ENCODE peak calls at places on chromosome 4, in seven cellular contexts. One of them, this sample, is unnamed.

GRCh38 chr4:119656342-119656741 is 27.7 kb upstream of the PDE5A start:
- DNase-seq in stomach: no peak
- DNase-seq in HuH-7: no peak
- DNase-seq in activated CD4-positive, alpha-beta T cell treated with anti-CD3 and anti-CD28 coated beads, Interleukin-2, amount 10 ng/mL, durations not matched to agents 7 days and 5 days: no peak
- DNase-seq in activated T-helper 1 cell treated with anti-CD3 and anti-CD28 coated beads, Interleukin-12 subunit alpha, Interleukin-12 subunit beta, Interleukin-2, Interleukin-4 antibody, amounts not matched to agents 30 ng/mL and 10 ng/mL and 1 ng/mL, durations not matched to agents 14 hours and 24 hours and 36 hours: no peak
- DNase-seq in germinal center: no peak
- DNase-seq in GM23248: no peak
- DNase-seq in this sample: no peak

GRCh38 chr4:2570551-2571222 is 34.2 kb downstream of the FAM193A start:
- DNase-seq in GM23248: no peak
- DNase-seq in HuH-7: no peak
- DNase-seq in activated CD4-positive, alpha-beta T cell treated with anti-CD3 and anti-CD28 coated beads, Interleukin-2, amount 10 ng/mL, durations not matched to agents 7 days and 5 days: peak; percentile 72
- DNase-seq in stomach: no peak
- DNase-seq in activated T-helper 1 cell treated with anti-CD3 and anti-CD28 coated beads, Interleukin-12 subunit alpha, Interleukin-12 subunit beta, Interleukin-2, Interleukin-4 antibody, amounts not matched to agents 30 ng/mL and 10 ng/mL and 1 ng/mL, durations not matched to agents 14 hours and 24 hours and 36 hours: peak; percentile 69
- DNase-seq in germinal center: no peak
- DNase-seq in this sample: no peak

GRCh38 chr4:8846046-8846720 is 25.5 kb downstream of the HMX1 start:
- DNase-seq in germinal center: no peak
- DNase-seq in activated CD4-positive, alpha-beta T cell treated with anti-CD3 and anti-CD28 coated beads, Interleukin-2, amount 10 ng/mL, durations not matched to agents 7 days and 5 days: no peak
- DNase-seq in HuH-7: no peak
- DNase-seq in activated T-helper 1 cell treated with anti-CD3 and anti-CD28 coated beads, Interleukin-12 subunit alpha, Interleukin-12 subunit beta, Interleukin-2, Interleukin-4 antibody, amounts not matched to agents 30 ng/mL and 10 ng/mL and 1 ng/mL, durations not matched to agents 14 hours and 24 hours and 36 hours: no peak
- DNase-seq in stomach: no peak
- DNase-seq in GM23248: no peak
- DNase-seq in this sample: no peak

GRCh38 chr4:25861951-25862410 is 807 bp downstream of the SEL1L3 start:
- DNase-seq in GM23248: peak; percentile 70
- DNase-seq in activated CD4-positive, alpha-beta T cell treated with anti-CD3 and anti-CD28 coated beads, Interleukin-2, amount 10 ng/mL, durations not matched to agents 7 days and 5 days: peak; percentile 49
- DNase-seq in HuH-7: peak; percentile 66
- DNase-seq in stomach: no peak
- DNase-seq in activated T-helper 1 cell treated with anti-CD3 and anti-CD28 coated beads, Interleukin-12 subunit alpha, Interleukin-12 subunit beta, Interleukin-2, Interleukin-4 antibody, amounts not matched to agents 30 ng/mL and 10 ng/mL and 1 ng/mL, durations not matched to agents 14 hours and 24 hours and 36 hours: peak; percentile 27
- DNase-seq in germinal center: no peak
- DNase-seq in this sample: peak; percentile 24

GRCh38 chr4:88320174-88320779 is 35.9 kb upstream of the PPM1K start:
- DNase-seq in activated T-helper 1 cell treated with anti-CD3 and anti-CD28 coated beads, Interleukin-12 subunit alpha, Interleukin-12 subunit beta, Interleukin-2, Interleukin-4 antibody, amounts not matched to agents 30 ng/mL and 10 ng/mL and 1 ng/mL, durations not matched to agents 14 hours and 24 hours and 36 hours: no peak
- DNase-seq in stomach: no peak
- DNase-seq in GM23248: no peak
- DNase-seq in germinal center: peak; percentile 21
- DNase-seq in activated CD4-positive, alpha-beta T cell treated with anti-CD3 and anti-CD28 coated beads, Interleukin-2, amount 10 ng/mL, durations not matched to agents 7 days and 5 days: no peak
- DNase-seq in HuH-7: no peak
- DNase-seq in this sample: no peak

GRCh38 chr4:124803026-124803425 is 90.5 kb upstream of the ANKRD50 start:
- DNase-seq in germinal center: no peak
- DNase-seq in GM23248: no peak
- DNase-seq in activated T-helper 1 cell treated with anti-CD3 and anti-CD28 coated beads, Interleukin-12 subunit alpha, Interleukin-12 subunit beta, Interleukin-2, Interleukin-4 antibody, amounts not matched to agents 30 ng/mL and 10 ng/mL and 1 ng/mL, durations not matched to agents 14 hours and 24 hours and 36 hours: no peak
- DNase-seq in activated CD4-positive, alpha-beta T cell treated with anti-CD3 and anti-CD28 coated beads, Interleukin-2, amount 10 ng/mL, durations not matched to agents 7 days and 5 days: no peak
- DNase-seq in HuH-7: no peak
- DNase-seq in stomach: no peak
- DNase-seq in this sample: no peak

GRCh38 chr4:79078339-79078738 is 139.1 kb upstream of the PAQR3 start:
- DNase-seq in germinal center: no peak
- DNase-seq in HuH-7: no peak
- DNase-seq in GM23248: no peak
- DNase-seq in activated T-helper 1 cell treated with anti-CD3 and anti-CD28 coated beads, Interleukin-12 subunit alpha, Interleukin-12 subunit beta, Interleukin-2, Interleukin-4 antibody, amounts not matched to agents 30 ng/mL and 10 ng/mL and 1 ng/mL, durations not matched to agents 14 hours and 24 hours and 36 hours: no peak
- DNase-seq in activated CD4-positive, alpha-beta T cell treated with anti-CD3 and anti-CD28 coated beads, Interleukin-2, amount 10 ng/mL, durations not matched to agents 7 days and 5 days: no peak
- DNase-seq in stomach: no peak
- DNase-seq in this sample: no peak

GRCh38 chr4:163707873-163708272 is 213.4 kb downstream of the TMA16 start:
- DNase-seq in stomach: no peak
- DNase-seq in activated T-helper 1 cell treated with anti-CD3 and anti-CD28 coated beads, Interleukin-12 subunit alpha, Interleukin-12 subunit beta, Interleukin-2, Interleukin-4 antibody, amounts not matched to agents 30 ng/mL and 10 ng/mL and 1 ng/mL, durations not matched to agents 14 hours and 24 hours and 36 hours: no peak
- DNase-seq in germinal center: no peak
- DNase-seq in GM23248: no peak
- DNase-seq in activated CD4-positive, alpha-beta T cell treated with anti-CD3 and anti-CD28 coated beads, Interleukin-2, amount 10 ng/mL, durations not matched to agents 7 days and 5 days: no peak
- DNase-seq in HuH-7: no peak
- DNase-seq in this sample: no peak

GRCh38 chr4:24853142-24853541 is 57.8 kb downstream of the SOD3 start:
- DNase-seq in activated T-helper 1 cell treated with anti-CD3 and anti-CD28 coated beads, Interleukin-12 subunit alpha, Interleukin-12 subunit beta, Interleukin-2, Interleukin-4 antibody, amounts not matched to agents 30 ng/mL and 10 ng/mL and 1 ng/mL, durations not matched to agents 14 hours and 24 hours and 36 hours: no peak
- DNase-seq in HuH-7: no peak
- DNase-seq in GM23248: no peak
- DNase-seq in germinal center: no peak
- DNase-seq in activated CD4-positive, alpha-beta T cell treated with anti-CD3 and anti-CD28 coated beads, Interleukin-2, amount 10 ng/mL, durations not matched to agents 7 days and 5 days: no peak
- DNase-seq in stomach: no peak
- DNase-seq in this sample: no peak

GRCh38 chr4:23006756-23007155 is 314.0 kb downstream of the GBA3 start:
- DNase-seq in stomach: no peak
- DNase-seq in activated T-helper 1 cell treated with anti-CD3 and anti-CD28 coated beads, Interleukin-12 subunit alpha, Interleukin-12 subunit beta, Interleukin-2, Interleukin-4 antibody, amounts not matched to agents 30 ng/mL and 10 ng/mL and 1 ng/mL, durations not matched to agents 14 hours and 24 hours and 36 hours: no peak
- DNase-seq in GM23248: peak; percentile 60
- DNase-seq in activated CD4-positive, alpha-beta T cell treated with anti-CD3 and anti-CD28 coated beads, Interleukin-2, amount 10 ng/mL, durations not matched to agents 7 days and 5 days: no peak
- DNase-seq in HuH-7: no peak
- DNase-seq in germinal center: no peak
- DNase-seq in this sample: no peak

GRCh38 chr4:6112606-6113290 is 87.6 kb downstream of the JAKMIP1 start:
- DNase-seq in activated CD4-positive, alpha-beta T cell treated with anti-CD3 and anti-CD28 coated beads, Interleukin-2, amount 10 ng/mL, durations not matched to agents 7 days and 5 days: no peak
- DNase-seq in GM23248: no peak
- DNase-seq in germinal center: no peak
- DNase-seq in HuH-7: no peak
- DNase-seq in stomach: peak; percentile 19
- DNase-seq in activated T-helper 1 cell treated with anti-CD3 and anti-CD28 coated beads, Interleukin-12 subunit alpha, Interleukin-12 subunit beta, Interleukin-2, Interleukin-4 antibody, amounts not matched to agents 30 ng/mL and 10 ng/mL and 1 ng/mL, durations not matched to agents 14 hours and 24 hours and 36 hours: no peak
- DNase-seq in this sample: no peak

GRCh38 chr4:95544433-95545103 is 4.2 kb downstream of the UNC5C start:
- DNase-seq in germinal center: no peak
- DNase-seq in HuH-7: no peak
- DNase-seq in GM23248: no peak
- DNase-seq in stomach: no peak
- DNase-seq in activated T-helper 1 cell treated with anti-CD3 and anti-CD28 coated beads, Interleukin-12 subunit alpha, Interleukin-12 subunit beta, Interleukin-2, Interleukin-4 antibody, amounts not matched to agents 30 ng/mL and 10 ng/mL and 1 ng/mL, durations not matched to agents 14 hours and 24 hours and 36 hours: no peak
- DNase-seq in activated CD4-positive, alpha-beta T cell treated with anti-CD3 and anti-CD28 coated beads, Interleukin-2, amount 10 ng/mL, durations not matched to agents 7 days and 5 days: no peak
- DNase-seq in this sample: no peak

GRCh38 chr4:120156115-120156718 is 89.6 kb upstream of the MAD2L1 start:
- DNase-seq in germinal center: peak; percentile 13
- DNase-seq in HuH-7: peak; percentile 2
- DNase-seq in activated CD4-positive, alpha-beta T cell treated with anti-CD3 and anti-CD28 coated beads, Interleukin-2, amount 10 ng/mL, durations not matched to agents 7 days and 5 days: peak; percentile 60
- DNase-seq in GM23248: peak; percentile 60
- DNase-seq in stomach: no peak
- DNase-seq in activated T-helper 1 cell treated with anti-CD3 and anti-CD28 coated beads, Interleukin-12 subunit alpha, Interleukin-12 subunit beta, Interleukin-2, Interleukin-4 antibody, amounts not matched to agents 30 ng/mL and 10 ng/mL and 1 ng/mL, durations not matched to agents 14 hours and 24 hours and 36 hours: no peak
- DNase-seq in this sample: no peak

GRCh38 chr4:1226598-1226997 is 22.3 kb downstream of the CTBP1 start:
- DNase-seq in HuH-7: no peak
- DNase-seq in GM23248: no peak
- DNase-seq in stomach: no peak
- DNase-seq in activated T-helper 1 cell treated with anti-CD3 and anti-CD28 coated beads, Interleukin-12 subunit alpha, Interleukin-12 subunit beta, Interleukin-2, Interleukin-4 antibody, amounts not matched to agents 30 ng/mL and 10 ng/mL and 1 ng/mL, durations not matched to agents 14 hours and 24 hours and 36 hours: no peak
- DNase-seq in germinal center: no peak
- DNase-seq in activated CD4-positive, alpha-beta T cell treated with anti-CD3 and anti-CD28 coated beads, Interleukin-2, amount 10 ng/mL, durations not matched to agents 7 days and 5 days: no peak
- DNase-seq in this sample: no peak

GRCh38 chr4:53923921-53924320 is 140.5 kb downstream of the CHIC2 start:
- DNase-seq in GM23248: no peak
- DNase-seq in stomach: no peak
- DNase-seq in activated CD4-positive, alpha-beta T cell treated with anti-CD3 and anti-CD28 coated beads, Interleukin-2, amount 10 ng/mL, durations not matched to agents 7 days and 5 days: no peak
- DNase-seq in HuH-7: no peak
- DNase-seq in activated T-helper 1 cell treated with anti-CD3 and anti-CD28 coated beads, Interleukin-12 subunit alpha, Interleukin-12 subunit beta, Interleukin-2, Interleukin-4 antibody, amounts not matched to agents 30 ng/mL and 10 ng/mL and 1 ng/mL, durations not matched to agents 14 hours and 24 hours and 36 hours: no peak
- DNase-seq in germinal center: no peak
- DNase-seq in this sample: no peak

GRCh38 chr4:159577241-159577640 is 474.4 kb downstream of the RAPGEF2 start:
- DNase-seq in stomach: no peak
- DNase-seq in GM23248: no peak
- DNase-seq in activated T-helper 1 cell treated with anti-CD3 and anti-CD28 coated beads, Interleukin-12 subunit alpha, Interleukin-12 subunit beta, Interleukin-2, Interleukin-4 antibody, amounts not matched to agents 30 ng/mL and 10 ng/mL and 1 ng/mL, durations not matched to agents 14 hours and 24 hours and 36 hours: no peak
- DNase-seq in activated CD4-positive, alpha-beta T cell treated with anti-CD3 and anti-CD28 coated beads, Interleukin-2, amount 10 ng/mL, durations not matched to agents 7 days and 5 days: no peak
- DNase-seq in germinal center: no peak
- DNase-seq in HuH-7: no peak
- DNase-seq in this sample: no peak

GRCh38 chr4:79597266-79597665 is 189.2 kb upstream of the GK2 start:
- DNase-seq in activated CD4-positive, alpha-beta T cell treated with anti-CD3 and anti-CD28 coated beads, Interleukin-2, amount 10 ng/mL, durations not matched to agents 7 days and 5 days: no peak
- DNase-seq in stomach: no peak
- DNase-seq in GM23248: peak; percentile 27
- DNase-seq in activated T-helper 1 cell treated with anti-CD3 and anti-CD28 coated beads, Interleukin-12 subunit alpha, Interleukin-12 subunit beta, Interleukin-2, Interleukin-4 antibody, amounts not matched to agents 30 ng/mL and 10 ng/mL and 1 ng/mL, durations not matched to agents 14 hours and 24 hours and 36 hours: no peak
- DNase-seq in HuH-7: no peak
- DNase-seq in germinal center: no peak
- DNase-seq in this sample: no peak

GRCh38 chr4:15349426-15349825 is 78.4 kb upstream of the C1QTNF7 start:
- DNase-seq in germinal center: no peak
- DNase-seq in activated CD4-positive, alpha-beta T cell treated with anti-CD3 and anti-CD28 coated beads, Interleukin-2, amount 10 ng/mL, durations not matched to agents 7 days and 5 days: no peak
- DNase-seq in stomach: no peak
- DNase-seq in activated T-helper 1 cell treated with anti-CD3 and anti-CD28 coated beads, Interleukin-12 subunit alpha, Interleukin-12 subunit beta, Interleukin-2, Interleukin-4 antibody, amounts not matched to agents 30 ng/mL and 10 ng/mL and 1 ng/mL, durations not matched to agents 14 hours and 24 hours and 36 hours: no peak
- DNase-seq in HuH-7: no peak
- DNase-seq in GM23248: no peak
- DNase-seq in this sample: no peak

GRCh38 chr4:142091691-142092182 is 455.4 kb downstream of the IL15 start:
- DNase-seq in HuH-7: no peak
- DNase-seq in activated T-helper 1 cell treated with anti-CD3 and anti-CD28 coated beads, Interleukin-12 subunit alpha, Interleukin-12 subunit beta, Interleukin-2, Interleukin-4 antibody, amounts not matched to agents 30 ng/mL and 10 ng/mL and 1 ng/mL, durations not matched to agents 14 hours and 24 hours and 36 hours: no peak
- DNase-seq in germinal center: no peak
- DNase-seq in GM23248: peak; percentile 96
- DNase-seq in stomach: no peak
- DNase-seq in activated CD4-positive, alpha-beta T cell treated with anti-CD3 and anti-CD28 coated beads, Interleukin-2, amount 10 ng/mL, durations not matched to agents 7 days and 5 days: no peak
- DNase-seq in this sample: no peak

GRCh38 chr4:184288451-184289178 is 70.9 kb upstream of the ENPP6 start:
- DNase-seq in activated T-helper 1 cell treated with anti-CD3 and anti-CD28 coated beads, Interleukin-12 subunit alpha, Interleukin-12 subunit beta, Interleukin-2, Interleukin-4 antibody, amounts not matched to agents 30 ng/mL and 10 ng/mL and 1 ng/mL, durations not matched to agents 14 hours and 24 hours and 36 hours: no peak
- DNase-seq in GM23248: no peak
- DNase-seq in HuH-7: no peak
- DNase-seq in germinal center: no peak
- DNase-seq in stomach: peak; percentile 51
- DNase-seq in activated CD4-positive, alpha-beta T cell treated with anti-CD3 and anti-CD28 coated beads, Interleukin-2, amount 10 ng/mL, durations not matched to agents 7 days and 5 days: no peak
- DNase-seq in this sample: no peak

GRCh38 chr4:38082424-38083374 is 122.5 kb downstream of the PTTG2 start:
- DNase-seq in activated T-helper 1 cell treated with anti-CD3 and anti-CD28 coated beads, Interleukin-12 subunit alpha, Interleukin-12 subunit beta, Interleukin-2, Interleukin-4 antibody, amounts not matched to agents 30 ng/mL and 10 ng/mL and 1 ng/mL, durations not matched to agents 14 hours and 24 hours and 36 hours: no peak
- DNase-seq in germinal center: no peak
- DNase-seq in HuH-7: no peak
- DNase-seq in activated CD4-positive, alpha-beta T cell treated with anti-CD3 and anti-CD28 coated beads, Interleukin-2, amount 10 ng/mL, durations not matched to agents 7 days and 5 days: no peak
- DNase-seq in GM23248: peak; percentile 84
- DNase-seq in stomach: no peak
- DNase-seq in this sample: no peak

GRCh38 chr4:56613101-56613862 is 67.8 kb downstream of the HOPX start:
- DNase-seq in activated CD4-positive, alpha-beta T cell treated with anti-CD3 and anti-CD28 coated beads, Interleukin-2, amount 10 ng/mL, durations not matched to agents 7 days and 5 days: no peak
- DNase-seq in stomach: no peak
- DNase-seq in activated T-helper 1 cell treated with anti-CD3 and anti-CD28 coated beads, Interleukin-12 subunit alpha, Interleukin-12 subunit beta, Interleukin-2, Interleukin-4 antibody, amounts not matched to agents 30 ng/mL and 10 ng/mL and 1 ng/mL, durations not matched to agents 14 hours and 24 hours and 36 hours: no peak
- DNase-seq in GM23248: peak; percentile 46
- DNase-seq in HuH-7: no peak
- DNase-seq in germinal center: no peak
- DNase-seq in this sample: peak; percentile 19

GRCh38 chr4:119268466-119268865 is 53.5 kb downstream of the FABP2 start:
- DNase-seq in activated CD4-positive, alpha-beta T cell treated with anti-CD3 and anti-CD28 coated beads, Interleukin-2, amount 10 ng/mL, durations not matched to agents 7 days and 5 days: no peak
- DNase-seq in HuH-7: no peak
- DNase-seq in germinal center: no peak
- DNase-seq in GM23248: no peak
- DNase-seq in activated T-helper 1 cell treated with anti-CD3 and anti-CD28 coated beads, Interleukin-12 subunit alpha, Interleukin-12 subunit beta, Interleukin-2, Interleukin-4 antibody, amounts not matched to agents 30 ng/mL and 10 ng/mL and 1 ng/mL, durations not matched to agents 14 hours and 24 hours and 36 hours: no peak
- DNase-seq in stomach: no peak
- DNase-seq in this sample: no peak

GRCh38 chr4:52837716-52838558 is 24.2 kb upstream of the RASL11B start:
- DNase-seq in HuH-7: no peak
- DNase-seq in GM23248: peak; percentile 83
- DNase-seq in activated T-helper 1 cell treated with anti-CD3 and anti-CD28 coated beads, Interleukin-12 subunit alpha, Interleukin-12 subunit beta, Interleukin-2, Interleukin-4 antibody, amounts not matched to agents 30 ng/mL and 10 ng/mL and 1 ng/mL, durations not matched to agents 14 hours and 24 hours and 36 hours: no peak
- DNase-seq in activated CD4-positive, alpha-beta T cell treated with anti-CD3 and anti-CD28 coated beads, Interleukin-2, amount 10 ng/mL, durations not matched to agents 7 days and 5 days: no peak
- DNase-seq in germinal center: no peak
- DNase-seq in stomach: no peak
- DNase-seq in this sample: peak; percentile 50

GRCh38 chr4:94551616-94552564 is 100.1 kb downstream of the PDLIM5 start:
- DNase-seq in germinal center: no peak
- DNase-seq in activated CD4-positive, alpha-beta T cell treated with anti-CD3 and anti-CD28 coated beads, Interleukin-2, amount 10 ng/mL, durations not matched to agents 7 days and 5 days: no peak
- DNase-seq in activated T-helper 1 cell treated with anti-CD3 and anti-CD28 coated beads, Interleukin-12 subunit alpha, Interleukin-12 subunit beta, Interleukin-2, Interleukin-4 antibody, amounts not matched to agents 30 ng/mL and 10 ng/mL and 1 ng/mL, durations not matched to agents 14 hours and 24 hours and 36 hours: no peak
- DNase-seq in HuH-7: no peak
- DNase-seq in GM23248: peak; percentile 51
- DNase-seq in stomach: no peak
- DNase-seq in this sample: no peak

GRCh38 chr4:159013692-159014091 is 89.2 kb upstream of the RAPGEF2 start:
- DNase-seq in germinal center: no peak
- DNase-seq in GM23248: no peak
- DNase-seq in stomach: no peak
- DNase-seq in activated CD4-positive, alpha-beta T cell treated with anti-CD3 and anti-CD28 coated beads, Interleukin-2, amount 10 ng/mL, durations not matched to agents 7 days and 5 days: no peak
- DNase-seq in activated T-helper 1 cell treated with anti-CD3 and anti-CD28 coated beads, Interleukin-12 subunit alpha, Interleukin-12 subunit beta, Interleukin-2, Interleukin-4 antibody, amounts not matched to agents 30 ng/mL and 10 ng/mL and 1 ng/mL, durations not matched to agents 14 hours and 24 hours and 36 hours: no peak
- DNase-seq in HuH-7: no peak
- DNase-seq in this sample: no peak

GRCh38 chr4:100797791-100798190 is 280.0 kb upstream of the EMCN start:
- DNase-seq in GM23248: no peak
- DNase-seq in germinal center: no peak
- DNase-seq in activated CD4-positive, alpha-beta T cell treated with anti-CD3 and anti-CD28 coated beads, Interleukin-2, amount 10 ng/mL, durations not matched to agents 7 days and 5 days: no peak
- DNase-seq in activated T-helper 1 cell treated with anti-CD3 and anti-CD28 coated beads, Interleukin-12 subunit alpha, Interleukin-12 subunit beta, Interleukin-2, Interleukin-4 antibody, amounts not matched to agents 30 ng/mL and 10 ng/mL and 1 ng/mL, durations not matched to agents 14 hours and 24 hours and 36 hours: no peak
- DNase-seq in HuH-7: no peak
- DNase-seq in stomach: no peak
- DNase-seq in this sample: no peak

GRCh38 chr4:153153339-153153851 is 50.8 kb upstream of the TRIM2 start:
- DNase-seq in activated CD4-positive, alpha-beta T cell treated with anti-CD3 and anti-CD28 coated beads, Interleukin-2, amount 10 ng/mL, durations not matched to agents 7 days and 5 days: peak; percentile 79
- DNase-seq in activated T-helper 1 cell treated with anti-CD3 and anti-CD28 coated beads, Interleukin-12 subunit alpha, Interleukin-12 subunit beta, Interleukin-2, Interleukin-4 antibody, amounts not matched to agents 30 ng/mL and 10 ng/mL and 1 ng/mL, durations not matched to agents 14 hours and 24 hours and 36 hours: peak; percentile 70
- DNase-seq in germinal center: peak; percentile 59
- DNase-seq in stomach: peak; percentile 50
- DNase-seq in HuH-7: peak; percentile 64
- DNase-seq in GM23248: peak; percentile 76
- DNase-seq in this sample: peak; percentile 20

GRCh38 chr4:151781026-151781425 is 20.2 kb upstream of the GATB start:
- DNase-seq in activated T-helper 1 cell treated with anti-CD3 and anti-CD28 coated beads, Interleukin-12 subunit alpha, Interleukin-12 subunit beta, Interleukin-2, Interleukin-4 antibody, amounts not matched to agents 30 ng/mL and 10 ng/mL and 1 ng/mL, durations not matched to agents 14 hours and 24 hours and 36 hours: no peak
- DNase-seq in stomach: no peak
- DNase-seq in GM23248: no peak
- DNase-seq in activated CD4-positive, alpha-beta T cell treated with anti-CD3 and anti-CD28 coated beads, Interleukin-2, amount 10 ng/mL, durations not matched to agents 7 days and 5 days: no peak
- DNase-seq in germinal center: no peak
- DNase-seq in HuH-7: no peak
- DNase-seq in this sample: no peak

GRCh38 chr4:96677499-96677898 is 837.6 kb downstream of the PDHA2 start:
- DNase-seq in stomach: no peak
- DNase-seq in germinal center: no peak
- DNase-seq in GM23248: no peak
- DNase-seq in HuH-7: no peak
- DNase-seq in activated T-helper 1 cell treated with anti-CD3 and anti-CD28 coated beads, Interleukin-12 subunit alpha, Interleukin-12 subunit beta, Interleukin-2, Interleukin-4 antibody, amounts not matched to agents 30 ng/mL and 10 ng/mL and 1 ng/mL, durations not matched to agents 14 hours and 24 hours and 36 hours: no peak
- DNase-seq in activated CD4-positive, alpha-beta T cell treated with anti-CD3 and anti-CD28 coated beads, Interleukin-2, amount 10 ng/mL, durations not matched to agents 7 days and 5 days: no peak
- DNase-seq in this sample: no peak

This sample was measured in H54.